ENCODE peak calls at places on chromosomes 16 and 17, in six cellular contexts. O, S, T, J, B and U are unnamed samples.

GRCh38 chr16:2061526-2061925 is 13.7 kb downstream of the TSC2 start:
- DNase-seq in O (no peak), S (no peak), T (no peak), J (no peak), B (no peak), U (no peak)

GRCh38 chr16:15418206-15418605 is 16.2 kb upstream of the BMERB1 start:
- DNase-seq in O (no peak), S (no peak), T (no peak), J (no peak), B (no peak), U (no peak)

GRCh38 chr16:78198299-78198698 is 98.8 kb downstream of the WWOX start:
- DNase-seq in O (no peak), S (no peak), T (no peak), J (no peak), B (no peak), U (no peak)

GRCh38 chr17:83103200-83103937 is 24.0 kb downstream of the METRNL start:
- DNase-seq in O (peak; percentile 66), S (no peak), T (no peak), J (peak; percentile 83), B (peak; percentile 47), U (no peak)

GRCh38 chr16:67181346-67181745 is 2.4 kb downstream of the MATCAP1 start:
- DNase-seq in O (peak; percentile 92), S (peak; percentile 79), T (no peak), J (no peak), B (peak; percentile 95), U (no peak)

GRCh38 chr17:58268326-58268725 is 12.4 kb downstream of the MPO start:
- DNase-seq in O (no peak), S (no peak), T (no peak), J (no peak), B (no peak), U (no peak)

GRCh38 chr17:12536021-12536420 is 129.7 kb upstream of the MYOCD start:
- DNase-seq in O (peak; percentile 26), S (no peak), T (no peak), J (peak; percentile 71), B (no peak), U (no peak)

GRCh38 chr16:48574148-48574547 is 35.8 kb downstream of the N4BP1 start:
- DNase-seq in O (no peak), S (no peak), T (no peak), J (no peak), B (peak; percentile 19), U (no peak)

GRCh38 chr16:49902908-49903307 is 47.0 kb upstream of the ZNF423 start:
- DNase-seq in O (no peak), S (no peak), T (no peak), J (no peak), B (no peak), U (no peak)

GRCh38 chr17:72101526-72101925 is 19.3 kb upstream of the SOX9 start:
- DNase-seq in O (peak; percentile 47), S (no peak), T (no peak), J (no peak), B (no peak), U (no peak)

GRCh38 chr17:33210240-33210639 is 82.9 kb downstream of the ASIC2 start:
- DNase-seq in O (no peak), S (no peak), T (no peak), J (no peak), B (no peak), U (no peak)

GRCh38 chr17:64403881-64404460 is 13.3 kb upstream of the PECAM1 start:
- DNase-seq in O (no peak), S (no peak), T (no peak), J (no peak), B (no peak), U (no peak)

GRCh38 chr16:87854053-87854906 is 15.0 kb downstream of the SLC7A5 start:
- DNase-seq in O (no peak), S (no peak), T (no peak), J (no peak), B (no peak), U (no peak)

GRCh38 chr16:1610841-1611653 is 825 bp downstream of the IFT140 start:
- DNase-seq in O (no peak), S (no peak), T (peak; percentile 10), J (no peak), B (no peak), U (no peak)

GRCh38 chr17:53724726-53725125 is 98.0 kb upstream of the KIF2B start:
- DNase-seq in O (no peak), S (no peak), T (no peak), J (no peak), B (no peak), U (no peak)

GRCh38 chr16:47392114-47392513 is 68.7 kb downstream of the ITFG1 start:
- DNase-seq in O (no peak), S (no peak), T (no peak), J (no peak), B (no peak), U (no peak)

GRCh38 chr17:50621562-50621961 is 13.1 kb upstream of the ABCC3 start:
- DNase-seq in O (peak; percentile 50), S (no peak), T (no peak), J (no peak), B (no peak), U (no peak)

DNA sequence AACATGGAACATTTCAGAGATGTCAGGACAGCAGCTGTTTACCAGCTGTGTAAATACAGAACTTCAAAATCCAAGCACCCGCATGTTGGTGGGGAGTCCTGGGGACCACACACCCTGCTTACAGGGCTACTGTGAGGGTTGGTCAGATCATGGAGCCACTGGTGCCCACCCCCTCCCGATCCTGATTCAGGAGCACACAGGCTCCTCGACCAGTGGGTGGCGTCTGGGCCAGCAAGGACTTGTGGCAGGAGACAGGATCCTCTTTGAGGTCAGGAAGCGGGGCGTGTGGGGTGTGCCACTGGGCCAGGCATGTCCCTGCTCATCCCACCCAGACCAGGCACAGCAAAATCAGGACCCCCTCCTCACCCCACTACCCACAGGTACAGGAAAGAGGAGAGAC is 83.6 kb downstream of the SDK2 start:
- DNase-seq in O (no peak), S (no peak), T (no peak), J (no peak), B (no peak), U (no peak)
- TF ChIP-seq CTCF in O (no peak), S (no peak), T (no peak), J (no peak), B (no peak), U (no peak)

GRCh38 chr17:77817953-77818352 is 140.6 kb upstream of the TNRC6C start:
- DNase-seq in O (no peak), S (no peak), T (no peak), J (no peak), B (no peak), U (no peak)

GRCh38 chr17:77819497-77819896 is 139.0 kb upstream of the TNRC6C start:
- DNase-seq in O (no peak), S (no peak), T (no peak), J (no peak), B (no peak), U (no peak)

GRCh38 chr17:77811521-77811920 is 147.0 kb upstream of the TNRC6C start:
- DNase-seq in O (no peak), S (no peak), T (no peak), J (no peak), B (no peak), U (no peak)

GRCh38 chr17:77814091-77814772 is 144.3 kb upstream of the TNRC6C start:
- DNase-seq in O (no peak), S (no peak), T (no peak), J (no peak), B (no peak), U (no peak)

DNA sequence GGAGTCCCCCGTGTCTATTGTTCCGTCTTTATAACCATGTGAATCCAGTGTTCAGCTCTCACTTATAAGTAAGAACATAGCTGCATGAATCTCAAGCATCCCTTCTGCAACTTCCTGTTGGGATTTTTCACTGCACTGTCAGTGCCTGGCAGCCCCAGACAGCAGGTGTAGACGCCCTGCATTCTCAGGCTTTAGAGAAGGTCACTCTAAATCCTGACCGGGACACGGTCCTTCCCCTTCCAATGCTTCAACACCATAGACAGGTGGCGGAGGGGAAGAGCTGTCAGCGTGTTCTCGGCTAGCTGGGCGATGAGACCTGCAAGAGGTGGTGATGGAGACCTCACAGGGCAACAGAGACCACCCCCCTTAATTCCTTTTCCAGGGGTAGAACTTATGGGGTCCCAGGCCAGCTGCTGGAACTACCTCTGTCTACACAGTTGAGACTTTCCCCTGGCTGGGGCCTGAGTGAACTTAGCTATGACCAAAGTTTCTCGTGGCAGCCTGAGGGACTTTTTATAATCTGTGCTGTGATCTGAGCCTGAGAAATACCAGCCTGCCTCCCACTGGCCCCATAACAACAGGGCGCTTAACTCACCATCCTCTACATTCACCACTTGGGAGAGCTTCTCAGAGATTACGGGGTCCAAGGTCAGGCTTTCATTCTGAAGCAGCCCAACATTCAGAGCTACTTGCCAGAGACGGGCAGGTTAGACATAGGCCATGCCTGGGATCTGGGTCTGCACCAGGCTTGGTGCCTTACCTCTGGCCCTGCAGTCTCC is 143.2 kb upstream of the TNRC6C start:
- DNase-seq in O (no peak), S (no peak), T (no peak), J (no peak), B (no peak), U (no peak)
- TF ChIP-seq CTCF in O (no peak), S (no peak), T (no peak), J (no peak), B (no peak), U (no peak)

DNA sequence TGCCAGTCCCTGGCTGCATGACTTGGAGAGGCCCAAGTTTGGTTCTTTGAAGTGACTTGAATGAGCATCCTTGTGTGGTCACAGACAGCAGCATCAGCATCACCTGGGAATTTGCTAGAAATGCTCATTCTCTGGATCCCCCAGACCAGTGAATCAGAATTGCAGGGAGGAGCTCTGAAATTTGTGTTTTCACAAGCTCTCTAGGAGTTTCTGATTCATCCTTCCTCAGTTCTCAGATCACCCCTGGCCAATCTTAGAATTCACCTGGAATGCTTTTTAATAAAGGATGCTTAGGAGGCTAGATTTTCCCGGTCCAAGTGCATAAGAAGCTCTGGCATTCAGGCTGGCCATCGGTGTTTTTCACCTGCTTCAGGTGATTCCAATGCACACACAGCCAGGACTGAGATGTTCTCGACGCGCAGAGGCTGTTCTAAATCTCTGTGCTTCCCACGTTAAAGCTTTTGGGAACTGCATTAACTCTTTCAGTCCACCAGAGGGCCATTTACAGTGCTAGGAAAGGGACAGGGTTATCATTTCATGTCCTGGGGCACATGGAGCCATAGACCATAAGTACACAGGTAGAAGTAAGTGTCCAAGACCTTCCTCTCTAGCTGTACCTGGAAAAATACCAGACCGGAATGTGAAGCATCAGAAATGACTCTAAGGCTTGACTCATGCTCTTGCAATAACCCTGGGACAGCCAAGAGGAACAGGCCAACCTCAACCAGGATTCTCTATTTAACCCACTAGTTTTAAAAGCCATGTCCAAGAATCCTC is 85.7 kb upstream of the XYLT1 start:
- DNase-seq in O (peak; percentile 33), S (no peak), T (no peak), J (no peak), B (peak; percentile 28), U (peak; percentile 5)
- TF ChIP-seq CTCF in O (peak; percentile 58), S (peak; percentile 84), T (peak; percentile 87), J (peak; percentile 38), B (peak; percentile 75), U (peak; percentile 70)

GRCh38 chr16:85288869-85289660 is 176.8 kb upstream of the CIBAR2 start:
- DNase-seq in O (no peak), S (no peak), T (no peak), J (peak; percentile 43), B (no peak), U (no peak)

GRCh38 chr16:85288341-85288868 is 176.1 kb upstream of the CIBAR2 start:
- DNase-seq in O (no peak), S (no peak), T (no peak), J (no peak), B (no peak), U (no peak)

GRCh38 chr16:85286066-85286712 is 173.9 kb upstream of the CIBAR2 start:
- DNase-seq in O (peak; percentile 76), S (peak; percentile 37), T (no peak), J (peak; percentile 43), B (peak; percentile 89), U (no peak)

GRCh38 chr16:85285681-85286065 is 173.4 kb upstream of the CIBAR2 start:
- DNase-seq in O (no peak), S (no peak), T (no peak), J (no peak), B (peak; percentile 12), U (no peak)

GRCh38 chr16:85286970-85287814 is 174.9 kb upstream of the CIBAR2 start:
- DNase-seq in O (peak; percentile 65), S (no peak), T (no peak), J (no peak), B (peak; percentile 84), U (peak; percentile 49)
- TF ChIP-seq CTCF in O (no peak), S (peak; percentile 31), T (no peak), J (no peak), B (peak; percentile 51), U (no peak)